ENCODE peak calls at places on chromosomes 5 and 9, in ten cellular contexts. U, O, G, L, M, B, Q, Y, S and R are unnamed samples.

GRCh38 chr5:127254729-127255284 is 35.8 kb upstream of the MEGF10 start:
- DNase-seq in O (no peak), U (peak; percentile 86), S (peak; percentile 86), L (no peak), Y (no peak), G (no peak), B (no peak), M (no peak), Q (peak; percentile 76), R (peak; percentile 76)

GRCh38 chr9:134413112-134413715 is 87.0 kb downstream of the RXRA start:
- DNase-seq in G (no peak), L (no peak), Q (no peak), Y (no peak), M (no peak), S (no peak), O (no peak), U (no peak), B (no peak), R (no peak)

GRCh38 chr5:50318220-50318619 is 122.9 kb downstream of the EMB start:
- DNase-seq in Q (no peak), Y (no peak), U (no peak), B (no peak), M (no peak), O (no peak), S (no peak), L (no peak), G (no peak), R (no peak)

GRCh38 chr5:179275381-179275878 is 69.8 kb downstream of the ADAMTS2 start:
- DNase-seq in G (no peak), Y (peak; percentile 45), O (no peak), L (no peak), U (no peak), B (no peak), Q (no peak), S (no peak), M (no peak), R (no peak)

GRCh38 chr5:68534131-68534940 is 318.8 kb downstream of the PIK3R1 start:
- DNase-seq in Q (no peak), M (no peak), B (no peak), G (peak; percentile 39), O (no peak), U (no peak), Y (no peak), L (no peak), S (peak; percentile 51), R (no peak)

GRCh38 chr9:18124760-18125159 is 349.2 kb upstream of the ADAMTSL1 start:
- DNase-seq in Q (no peak), G (no peak), B (no peak), Y (no peak), L (no peak), S (peak; percentile 39), M (no peak), O (no peak), U (no peak), R (no peak)

GRCh38 chr9:114342755-114343440 is 13.2 kb downstream of the ORM2 start:
- DNase-seq in L (no peak), B (no peak), Q (no peak), M (no peak), Y (no peak), S (no peak), U (no peak), O (no peak), G (no peak), R (no peak)

GRCh38 chr9:121631115-121631514 is 20.3 kb upstream of the DAB2IP start:
- DNase-seq in G (no peak), B (no peak), Y (no peak), S (no peak), L (no peak), O (no peak), M (no peak), U (no peak), Q (no peak), R (no peak)

GRCh38 chr5:148343603-148344230 is 8.4 kb downstream of the SPINK9 start:
- DNase-seq in O (no peak), Q (no peak), S (no peak), B (no peak), U (no peak), G (no peak), L (no peak), M (no peak), Y (no peak), R (no peak)

GRCh38 chr5:99032234-99033013 is 103.6 kb upstream of the CHD1 start:
- DNase-seq in O (no peak), S (peak; percentile 83), M (peak; percentile 39), B (peak; percentile 78), G (peak; percentile 74), U (peak; percentile 65), L (peak; percentile 66), Y (no peak), Q (peak; percentile 32), R (peak; percentile 71)

GRCh38 chr5:54895816-54896341 is 89.5 kb downstream of the ESM1 start:
- DNase-seq in S (peak; percentile 59), O (no peak), M (no peak), Y (no peak), G (peak; percentile 58), L (no peak), Q (no peak), B (peak; percentile 10), U (peak; percentile 42), R (peak; percentile 59)

GRCh38 chr5:100430268-100430900 is 104.8 kb upstream of the FAM174A start:
- DNase-seq in L (peak; percentile 61), U (peak; percentile 24), Q (peak; percentile 4), Y (peak; percentile 43), S (peak; percentile 47), B (peak; percentile 58), G (peak; percentile 58), O (no peak), M (peak; percentile 27), R (peak; percentile 35)
- TF ChIP-seq CTCF in L (peak; percentile 93), U (peak; percentile 99), Q (peak; percentile 83), Y (peak; percentile 90), S (peak; percentile 99), B (peak; percentile 96), G (peak; percentile 90), O (peak; percentile 90), M (peak; percentile 90), R (peak; percentile 96)

GRCh38 chr5:100424017-100424416 is 111.2 kb upstream of the FAM174A start:
- DNase-seq in M (no peak), L (no peak), G (no peak), U (no peak), O (no peak), S (no peak), Q (no peak), B (no peak), Y (no peak), R (no peak)
- TF ChIP-seq CTCF in M (no peak), L (no peak), G (no peak), U (no peak), O (no peak), S (no peak), Q (no peak), B (no peak), Y (no peak), R (no peak)

GRCh38 chr9:123102380-123103113 is 69.1 kb downstream of the GPR21 start:
- DNase-seq in L (no peak), S (no peak), U (peak; percentile 58), O (no peak), Q (peak; percentile 51), G (no peak), B (no peak), Y (no peak), M (no peak), R (peak; percentile 62)
- TF ChIP-seq CTCF in L (no peak), S (peak; percentile 42), U (peak; percentile 59), O (peak; percentile 32), Q (peak; percentile 64), G (peak; percentile 35), B (no peak), Y (peak; percentile 13), M (peak; percentile 26), R (peak; percentile 34)

GRCh38 chr5:84450617-84451414 is 66.1 kb upstream of the EDIL3 start:
- DNase-seq in L (no peak), U (no peak), S (peak; percentile 47), B (no peak), G (no peak), Q (no peak), Y (no peak), O (no peak), M (no peak), R (no peak)
- TF ChIP-seq CTCF in L (peak; percentile 52), U (peak; percentile 51), S (peak; percentile 47), B (no peak), G (peak; percentile 33), Q (peak; percentile 62), Y (peak; percentile 22), O (peak; percentile 36), M (no peak), R (peak; percentile 37)